ENCODE peak calls at places on chromosomes 5 and 9, in four cellular contexts. A, S, O and U are unnamed samples.

GRCh38 chr5:175700991-175701390 is 43.1 kb downstream of the HRH2 start:
- DNase-seq in A (no peak), S (no peak), O (no peak), U (no peak)

GRCh38 chr5:88671808-88672499 is 211.0 kb downstream of the MEF2C start:
- DNase-seq in O (no peak), S (no peak), A (peak; percentile 61), U (peak; percentile 92)

GRCh38 chr5:147567917-147568598 is 58.2 kb upstream of the DPYSL3 start:
- DNase-seq in O (peak; percentile 86), S (peak; percentile 80), A (peak; percentile 85), U (peak; percentile 93)

GRCh38 chr9:34540826-34541225 is 18.0 kb upstream of the ENHO start:
- DNase-seq in O (no peak), A (no peak), S (peak; percentile 64), U (no peak)

GRCh38 chr5:142618125-142618524 is 67.8 kb downstream of the FGF1 start:
- DNase-seq in A (no peak), O (no peak), S (peak; percentile 93), U (no peak)

GRCh38 chr5:77356740-77357139 is 135.4 kb downstream of the WDR41 start:
- DNase-seq in A (peak; percentile 45), S (peak; percentile 65), O (no peak), U (no peak)

GRCh38 chr9:127253446-127253845 is 11.1 kb upstream of the GARNL3 start:
- DNase-seq in O (no peak), S (no peak), A (peak; percentile 28), U (peak; percentile 64)

GRCh38 chr9:72703574-72703973 is 182.2 kb downstream of the TMC1 start:
- DNase-seq in A (no peak), S (peak; percentile 4), O (no peak), U (no peak)

GRCh38 chr9:36221667-36222066 is 30.9 kb downstream of the CLTA start:
- DNase-seq in O (no peak), S (no peak), A (no peak), U (no peak)

GRCh38 chr5:138844812-138845513 is 30.2 kb downstream of the LRRTM2 start:
- DNase-seq in S (peak; percentile 88), A (no peak), O (no peak), U (no peak)

GRCh38 chr5:8949908-8950307 is 596.0 kb downstream of the SEMA5A start:
- DNase-seq in O (no peak), A (no peak), S (no peak), U (no peak)

GRCh38 chr5:177366528-177367322 is 9.0 kb downstream of the RGS14 start:
- DNase-seq in A (peak; percentile 96), O (peak; percentile 93), S (peak; percentile 68), U (peak; percentile 97)

GRCh38 chr5:53008751-53009150 is 19.6 kb downstream of the ITGA2 start:
- DNase-seq in A (no peak), O (no peak), S (peak; percentile 84), U (no peak)

GRCh38 chr9:469672-470040 is 255.0 kb downstream of the DOCK8 start:
- DNase-seq in A (no peak), S (no peak), O (no peak), U (peak; percentile 59)

GRCh38 chr9:116390306-116391228 is 237.0 kb downstream of the PAPPA start:
- DNase-seq in A (peak; percentile 80), O (no peak), S (no peak), U (no peak)

GRCh38 chr5:116778015-116778414 is 203.4 kb upstream of the SEMA6A start:
- DNase-seq in S (no peak), O (no peak), A (peak; percentile 82), U (peak; percentile 82)

GRCh38 chr9:86965627-86966395 is 18.5 kb upstream of the GAS1 start:
- DNase-seq in S (peak; percentile 40), A (no peak), O (no peak), U (no peak)

GRCh38 chr9:2193565-2193964 is 178.4 kb downstream of the SMARCA2 start:
- DNase-seq in A (no peak), S (no peak), O (no peak), U (no peak)
- H4K5ac ChIP-seq in A (no peak overlapping the region), S (no peak overlapping the region), O (no peak overlapping the region), U (no peak overlapping the region)

GRCh38 chr9:78393340-78393739 is 96.4 kb downstream of the PSAT1 start:
- DNase-seq in O (no peak), S (no peak), A (no peak), U (no peak)
- H4K5ac ChIP-seq in O (peak overlapping the region; percentile 23), S (no peak overlapping the region), A (no peak overlapping the region), U (no peak overlapping the region)

DNA sequence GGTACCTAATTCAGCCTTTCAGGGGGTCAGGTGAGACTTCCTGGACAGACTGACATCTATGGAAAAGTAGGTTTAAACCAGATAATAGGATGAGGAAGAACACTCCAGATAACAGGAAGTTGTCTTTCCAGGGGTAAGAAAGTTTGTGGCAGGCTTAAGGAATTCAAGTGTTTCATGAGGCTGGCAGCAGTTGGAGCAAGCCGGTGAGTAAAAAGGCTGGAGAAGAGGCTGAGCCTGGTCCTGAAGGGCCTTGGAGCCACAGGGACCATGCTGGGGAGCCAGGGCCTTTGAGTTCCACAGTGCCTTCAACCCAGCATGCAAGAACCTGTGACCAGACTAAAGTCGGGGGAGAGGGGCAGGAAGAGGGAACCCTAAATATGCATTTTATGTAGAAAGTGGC is 353.4 kb downstream of the SPOCK1 start:
- DNase-seq in A (no peak), S (no peak), O (no peak), U (no peak)
- H4K5ac ChIP-seq in A (no peak overlapping the region), S (peak overlapping the region; percentile 7), O (no peak overlapping the region), U (no peak overlapping the region)

GRCh38 chr5:171365351-171365750 is 22.3 kb upstream of the NPM1 start:
- DNase-seq in S (peak; percentile 9), O (no peak), A (peak; percentile 58), U (peak; percentile 61)

GRCh38 chr5:171369056-171369455 is 18.6 kb upstream of the NPM1 start:
- DNase-seq in O (no peak), S (no peak), A (no peak), U (no peak)

GRCh38 chr5:171367424-171368370 is 20.0 kb upstream of the NPM1 start:
- DNase-seq in A (no peak), S (peak; percentile 50), O (no peak), U (no peak)

GRCh38 chr5:171363846-171364245 is 23.8 kb upstream of the NPM1 start:
- DNase-seq in S (no peak), A (peak; percentile 25), O (no peak), U (no peak)

GRCh38 chr5:171366645-171367044 is 21.0 kb upstream of the NPM1 start:
- DNase-seq in S (no peak), A (no peak), O (no peak), U (no peak)
- H4K5ac ChIP-seq in S (no peak overlapping the region), A (no peak overlapping the region), O (no peak overlapping the region), U (no peak overlapping the region)

DNA sequence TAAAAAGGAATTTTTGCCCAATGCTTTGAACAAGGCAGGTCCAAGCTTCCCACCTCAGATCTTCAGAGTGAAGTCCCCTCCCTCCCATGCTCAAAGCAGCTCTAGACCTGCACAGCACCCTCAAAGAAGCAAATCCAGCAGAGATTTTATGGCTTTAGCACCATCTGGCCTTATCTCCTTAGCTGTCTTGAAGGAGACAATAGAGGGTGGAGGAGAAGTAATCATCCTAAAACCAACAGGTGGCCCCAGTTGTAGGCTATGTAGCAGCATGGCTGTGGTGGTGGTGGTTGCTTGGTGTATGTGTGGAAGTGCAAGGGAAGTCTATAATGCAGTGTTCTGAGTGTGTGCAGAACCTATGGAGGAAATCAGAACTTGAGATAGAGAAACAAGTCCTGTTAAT is 140.1 kb downstream of the GRIA1 start:
- DNase-seq in A (peak; percentile 74), S (no peak), O (no peak), U (no peak)
- H4K5ac ChIP-seq in A (no peak overlapping the region), S (peak overlapping the region; percentile 46), O (no peak overlapping the region), U (no peak overlapping the region)

GRCh38 chr5:111472096-111472495 is 40.2 kb downstream of the STARD4 start:
- DNase-seq in A (no peak), S (no peak), O (no peak), U (no peak)

GRCh38 chr5:111478266-111478665 is 34.1 kb downstream of the STARD4 start:
- DNase-seq in A (no peak), O (no peak), S (no peak), U (no peak)

GRCh38 chr5:111469905-111470304 is 42.4 kb downstream of the STARD4 start:
- DNase-seq in A (no peak), O (no peak), S (no peak), U (no peak)

GRCh38 chr5:111469293-111469896 is 42.9 kb downstream of the STARD4 start:
- DNase-seq in S (no peak), A (no peak), O (no peak), U (no peak)

DNA sequence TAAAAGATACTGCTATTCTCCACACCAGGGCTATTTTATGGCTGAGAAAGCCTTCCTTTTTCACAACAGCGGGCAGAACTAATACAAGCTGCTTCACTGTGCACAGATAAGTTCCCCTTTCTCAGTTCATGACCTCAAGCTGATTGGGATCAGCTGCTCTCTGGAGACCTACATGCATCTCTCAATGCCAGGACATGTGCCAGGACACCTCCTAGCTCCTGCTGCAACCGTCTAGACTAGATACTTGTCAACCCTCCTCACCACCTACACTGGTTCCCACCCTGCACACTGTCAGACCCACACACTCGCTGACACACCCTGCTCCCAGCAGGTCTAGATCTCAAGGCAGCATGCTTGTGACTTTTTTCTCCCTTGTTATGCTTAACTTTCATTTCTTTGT is 39.8 kb downstream of the STARD4 start:
- DNase-seq in O (no peak), A (no peak), S (no peak), U (no peak)
- H4K5ac ChIP-seq in O (no peak overlapping the region), A (no peak overlapping the region), S (peak overlapping the region; percentile 92), U (no peak overlapping the region)

GRCh38 chr5:169024426-169024825 is 276.5 kb downstream of the SLIT3 start:
- DNase-seq in S (no peak), O (no peak), A (no peak), U (no peak)
- H4K5ac ChIP-seq in S (no peak overlapping the region), O (no peak overlapping the region), A (no peak overlapping the region), U (no peak overlapping the region)